ENCODE peak calls at places on chromosomes 7 and 10, in seven cellular contexts. E, P, X, U, F, R and S are unnamed samples.

GRCh38 chr10:61284222-61284890 is 168.8 kb downstream of the TMEM26 start:
- DNase-seq in R (no peak), F (no peak), P (peak; percentile 13), E (peak; percentile 22), U (peak; percentile 98), X (peak; percentile 20), S (peak; percentile 26)

GRCh38 chr7:41987-42386 is 150.4 kb upstream of the FAM20C start:
- DNase-seq in F (no peak), P (no peak), E (no peak), U (no peak), X (no peak), R (no peak), S (no peak)

GRCh38 chr7:120554960-120555571 is 282.1 kb downstream of the KCND2 start:
- DNase-seq in F (no peak), E (peak; percentile 28), P (peak; percentile 13), X (peak; percentile 42), U (peak; percentile 71), R (no peak), S (no peak)

GRCh38 chr7:120353171-120353570 is 80.2 kb downstream of the KCND2 start:
- DNase-seq in X (no peak), R (no peak), U (peak; percentile 18), F (no peak), E (peak; percentile 25), P (no peak), S (no peak)

GRCh38 chr10:18777258-18777657 is 118.0 kb downstream of the ARL5B start:
- DNase-seq in R (no peak), P (no peak), X (no peak), F (no peak), U (no peak), E (no peak), S (no peak)

GRCh38 chr7:135558337-135558767 is 635 bp downstream of the NUP205 start:
- DNase-seq in P (peak; percentile 41), F (peak; percentile 81), E (peak; percentile 64), U (peak; percentile 75), X (peak; percentile 84), R (peak; percentile 20), S (peak; percentile 6)

GRCh38 chr7:101614098-101614938 is 14.8 kb downstream of the MYL10 start:
- DNase-seq in P (no peak), X (no peak), E (no peak), R (no peak), U (no peak), F (peak; percentile 62), S (no peak)

GRCh38 chr7:98119257-98119918 is 12.7 kb downstream of the LMTK2 start:
- DNase-seq in E (peak; percentile 72), X (no peak), P (no peak), U (peak; percentile 79), F (no peak), R (no peak), S (peak; percentile 24)

GRCh38 chr10:99529483-99530107 is 3.1 kb upstream of the NKX2-3 start:
- DNase-seq in P (no peak), X (no peak), U (no peak), R (no peak), F (no peak), E (no peak), S (no peak)

GRCh38 chr10:74290703-74291102 is 139.7 kb downstream of the ADK start:
- DNase-seq in P (no peak), F (no peak), R (no peak), U (peak; percentile 65), E (no peak), X (no peak), S (no peak)

GRCh38 chr10:31754803-31755624 is 173.6 kb downstream of the ARHGAP12 start:
- DNase-seq in R (peak; percentile 77), P (no peak), U (peak; percentile 63), F (no peak), X (no peak), E (no peak), S (no peak)

GRCh38 chr10:35058134-35058533 is 32.0 kb downstream of the CUL2 start:
- DNase-seq in E (peak; percentile 73), F (no peak), P (no peak), X (no peak), R (no peak), U (peak; percentile 100), S (peak; percentile 73)

DNA sequence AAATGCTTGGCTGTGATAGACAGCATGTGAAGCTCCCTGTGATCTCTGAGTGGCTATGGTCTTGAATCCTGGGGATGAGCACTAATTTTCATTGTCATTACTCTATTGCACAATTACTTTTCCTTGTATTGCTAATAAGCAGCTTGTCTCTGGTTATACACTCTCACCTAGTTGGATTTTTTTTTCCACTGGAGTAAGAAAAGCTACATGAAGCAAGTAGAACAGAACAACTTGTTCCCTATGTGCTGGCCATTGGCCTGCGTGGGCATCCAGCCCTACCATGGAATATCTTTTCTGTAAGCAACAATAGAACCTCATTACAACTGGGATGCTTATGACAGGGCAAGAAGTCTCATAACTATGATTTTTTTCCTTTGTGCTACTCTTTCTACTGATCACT is 807.4 kb downstream of the TNS3 start:
- DNase-seq in P (no peak), U (no peak), R (peak; percentile 76), X (no peak), E (no peak), F (no peak), S (no peak)
- TF ChIP-seq CTCF in P (no peak), U (no peak), R (no peak), X (no peak), E (no peak), F (no peak), S (no peak)

GRCh38 chr10:69057951-69058297 is 30.0 kb upstream of the SRGN start:
- DNase-seq in F (no peak), R (no peak), U (no peak), E (peak; percentile 34), X (no peak), P (no peak), S (no peak)
- H3K4me3 ChIP-seq in F (no peak overlapping the region), R (no peak overlapping the region), U (no peak overlapping the region), E (no peak overlapping the region), X (no peak overlapping the region), P (peak overlapping the region; percentile 28), S (no peak overlapping the region)

GRCh38 chr10:123721441-123722049 is 55.4 kb downstream of the GPR26 start:
- DNase-seq in F (no peak), U (no peak), E (no peak), P (no peak), X (no peak), R (no peak), S (no peak)

GRCh38 chr10:123726826-123727225 is 60.7 kb downstream of the GPR26 start:
- DNase-seq in R (no peak), E (no peak), P (no peak), F (no peak), U (no peak), X (no peak), S (no peak)

GRCh38 chr10:123722351-123722750 is 56.2 kb downstream of the GPR26 start:
- DNase-seq in X (no peak), F (no peak), E (no peak), P (no peak), U (no peak), R (no peak), S (no peak)

GRCh38 chr10:123726381-123726780 is 60.2 kb downstream of the GPR26 start:
- DNase-seq in X (no peak), E (no peak), F (no peak), R (no peak), U (no peak), P (no peak), S (no peak)

DNA sequence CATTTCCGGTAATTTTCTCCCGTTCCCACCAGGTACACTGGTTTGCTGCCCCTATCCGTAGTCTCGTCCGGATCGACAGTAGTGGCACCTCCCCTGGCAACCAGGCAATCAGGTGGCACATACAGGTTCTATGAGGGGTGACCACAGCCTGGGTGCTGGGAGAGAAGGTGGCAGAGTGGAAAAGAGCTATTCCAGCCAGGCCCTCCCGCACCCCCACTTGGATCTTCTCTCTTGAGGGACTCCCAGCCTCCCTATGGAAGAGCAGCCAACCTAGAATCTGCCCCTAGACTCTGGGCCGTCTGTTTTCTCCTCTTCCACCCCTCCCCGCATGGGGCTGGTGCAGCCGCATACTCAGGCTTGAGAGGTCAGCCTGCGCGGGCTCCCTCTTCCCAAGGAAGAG is 58.6 kb downstream of the GPR26 start:
- DNase-seq in E (no peak), X (no peak), R (no peak), P (no peak), F (no peak), U (no peak), S (no peak)
- H3K27me3 ChIP-seq in E (no peaks in the 10 kb centered on the region), X (no peaks in the 10 kb centered on the region), R (no peaks in the 10 kb centered on the region), P (no peaks in the 10 kb centered on the region), F (peaks cover 14% of the 10 kb centered on the region), U (peaks cover 12% of the 10 kb centered on the region), S (no peaks in the 10 kb centered on the region)

DNA sequence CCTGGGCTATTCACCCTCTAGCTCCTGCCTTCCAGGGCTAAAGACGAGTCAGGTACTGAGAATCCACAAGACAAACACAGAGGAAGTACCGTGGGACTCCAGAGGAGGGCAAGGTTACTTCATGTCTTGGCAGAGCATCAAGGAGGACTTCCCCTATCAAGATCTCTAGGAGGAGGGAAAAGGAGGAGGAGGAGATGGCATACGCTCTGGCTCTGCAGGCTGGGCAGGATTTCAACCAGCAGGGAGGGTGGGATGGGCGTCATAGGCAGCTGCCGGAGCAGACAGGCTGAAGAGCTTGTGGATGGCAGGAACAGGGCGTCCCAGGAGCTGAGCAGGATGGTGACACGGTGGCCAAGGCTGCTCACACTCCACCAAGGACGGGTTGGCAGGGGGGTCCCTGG is 21.3 kb downstream of the MDH2 start:
- DNase-seq in E (peak; percentile 93), U (peak; percentile 97), X (peak; percentile 46), P (peak; percentile 38), F (no peak), R (peak; percentile 86), S (no peak)
- TF ChIP-seq CTCF in E (peak; percentile 52), U (peak; percentile 55), X (peak; percentile 63), P (no peak), F (no peak), R (no peak), S (peak; percentile 46)

DNA sequence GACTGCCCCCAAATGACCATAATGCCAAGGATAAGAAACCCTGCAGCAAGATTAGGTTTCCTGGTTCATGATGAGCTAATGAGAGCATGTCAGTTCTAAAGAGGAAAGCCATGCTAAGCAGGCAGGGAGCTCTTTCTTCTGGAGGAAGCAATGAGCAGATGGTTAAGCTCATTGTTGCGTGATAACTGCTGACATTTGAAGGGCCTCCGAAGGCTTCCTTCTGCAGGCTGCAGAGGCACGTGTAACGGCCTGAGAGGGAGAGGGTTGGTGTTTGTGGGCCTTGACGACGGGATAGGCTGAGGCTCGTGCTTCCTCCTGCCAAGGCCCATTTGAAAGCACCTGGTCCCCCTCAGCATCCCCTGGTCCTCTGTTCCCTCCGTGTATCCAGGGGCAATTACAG is 63.5 kb upstream of the BTBD16 start:
- DNase-seq in E (no peak), X (no peak), R (no peak), P (no peak), F (no peak), U (no peak), S (no peak)
- H3K4me3 ChIP-seq in E (no peak overlapping the region), X (no peak overlapping the region), R (no peak overlapping the region), P (no peak overlapping the region), F (no peak overlapping the region), U (no peak overlapping the region), S (no peak overlapping the region)

GRCh38 chr10:44992070-44992731 is 8.5 kb upstream of the ZNF22 start:
- DNase-seq in P (no peak), E (no peak), F (no peak), R (peak; percentile 35), X (no peak), U (no peak), S (no peak)
- H3K27me3 ChIP-seq in P (no peaks in the 10 kb centered on the region), E (no peaks in the 10 kb centered on the region), F (no peaks in the 10 kb centered on the region), R (no peaks in the 10 kb centered on the region), X (no peaks in the 10 kb centered on the region), U (no peaks in the 10 kb centered on the region), S (no peaks in the 10 kb centered on the region)